ENCODE peak calls at places on chromosomes 5 and 9, in eight cellular contexts. One of them, this sample, is unnamed.

GRCh38 chr5:134145061-134145757 is 30.7 kb downstream of the TCF7 start:
- DNase-seq in KG1: no peak
- DNase-seq in naive thymus-derived CD8-positive, alpha-beta T cell: no peak
- DNase-seq in ACHN: no peak
- DNase-seq in NCI-H82: no peak
- DNase-seq in pancreas: no peak
- DNase-seq in T-helper 2 cell: no peak
- DNase-seq in CD4-positive, alpha-beta T cell: no peak
- DNase-seq in this sample: no peak

GRCh38 chr5:2523180-2523579 is 228.3 kb downstream of the IRX2 start:
- DNase-seq in ACHN: no peak
- DNase-seq in KG1: no peak
- DNase-seq in CD4-positive, alpha-beta T cell: no peak
- DNase-seq in pancreas: no peak
- DNase-seq in NCI-H82: no peak
- DNase-seq in T-helper 2 cell: no peak
- DNase-seq in naive thymus-derived CD8-positive, alpha-beta T cell: no peak
- DNase-seq in this sample: no peak

GRCh38 chr5:130642461-130642860 is 522.6 kb downstream of the HINT1 start:
- DNase-seq in T-helper 2 cell: no peak
- DNase-seq in KG1: no peak
- DNase-seq in naive thymus-derived CD8-positive, alpha-beta T cell: no peak
- DNase-seq in ACHN: no peak
- DNase-seq in pancreas: no peak
- DNase-seq in NCI-H82: no peak
- DNase-seq in CD4-positive, alpha-beta T cell: no peak
- DNase-seq in this sample: no peak

GRCh38 chr5:126508962-126509279 is 85.7 kb downstream of the GRAMD2B start:
- DNase-seq in pancreas: no peak
- DNase-seq in naive thymus-derived CD8-positive, alpha-beta T cell: no peak
- DNase-seq in NCI-H82: no peak
- DNase-seq in KG1: no peak
- DNase-seq in T-helper 2 cell: no peak
- DNase-seq in ACHN: peak
- DNase-seq in CD4-positive, alpha-beta T cell: no peak
- DNase-seq in this sample: no peak

GRCh38 chr5:17216974-17217325 is 481 bp upstream of the BASP1 start:
- DNase-seq in naive thymus-derived CD8-positive, alpha-beta T cell: no peak
- DNase-seq in ACHN: peak
- DNase-seq in NCI-H82: peak
- DNase-seq in pancreas: no peak
- DNase-seq in T-helper 2 cell: no peak
- DNase-seq in CD4-positive, alpha-beta T cell: no peak
- DNase-seq in KG1: no peak
- DNase-seq in this sample: no peak

GRCh38 chr9:114259800-114260523 is 62.9 kb upstream of the ORM1 start:
- DNase-seq in NCI-H82: peak
- DNase-seq in pancreas: no peak
- DNase-seq in ACHN: no peak
- DNase-seq in KG1: no peak
- DNase-seq in CD4-positive, alpha-beta T cell: no peak
- DNase-seq in naive thymus-derived CD8-positive, alpha-beta T cell: no peak
- DNase-seq in T-helper 2 cell: no peak
- DNase-seq in this sample: peak

GRCh38 chr9:278651-279050 is 64.0 kb downstream of the DOCK8 start:
- DNase-seq in KG1: no peak
- DNase-seq in naive thymus-derived CD8-positive, alpha-beta T cell: no peak
- DNase-seq in CD4-positive, alpha-beta T cell: peak
- DNase-seq in pancreas: no peak
- DNase-seq in NCI-H82: no peak
- DNase-seq in T-helper 2 cell: no peak
- DNase-seq in ACHN: no peak
- DNase-seq in this sample: no peak

GRCh38 chr5:14064841-14065240 is 78.3 kb upstream of the TRIO start:
- DNase-seq in pancreas: no peak
- DNase-seq in NCI-H82: no peak
- DNase-seq in ACHN: peak
- DNase-seq in T-helper 2 cell: no peak
- DNase-seq in CD4-positive, alpha-beta T cell: no peak
- DNase-seq in KG1: no peak
- DNase-seq in naive thymus-derived CD8-positive, alpha-beta T cell: no peak
- DNase-seq in this sample: no peak

GRCh38 chr5:73042993-73043392 is 77.4 kb upstream of the TMEM171 start:
- DNase-seq in CD4-positive, alpha-beta T cell: no peak
- DNase-seq in naive thymus-derived CD8-positive, alpha-beta T cell: no peak
- DNase-seq in pancreas: no peak
- DNase-seq in ACHN: no peak
- DNase-seq in KG1: no peak
- DNase-seq in NCI-H82: no peak
- DNase-seq in T-helper 2 cell: no peak
- DNase-seq in this sample: no peak

GRCh38 chr5:53679261-53679660 is 118.8 kb downstream of the NDUFS4 start:
- DNase-seq in T-helper 2 cell: no peak
- DNase-seq in ACHN: no peak
- DNase-seq in KG1: no peak
- DNase-seq in NCI-H82: no peak
- DNase-seq in naive thymus-derived CD8-positive, alpha-beta T cell: no peak
- DNase-seq in pancreas: no peak
- DNase-seq in CD4-positive, alpha-beta T cell: no peak
- DNase-seq in this sample: no peak

GRCh38 chr9:109317311-109317978 is 3.4 kb downstream of the EPB41L4B start:
- DNase-seq in NCI-H82: no peak
- DNase-seq in ACHN: no peak
- DNase-seq in CD4-positive, alpha-beta T cell: no peak
- DNase-seq in KG1: no peak
- DNase-seq in pancreas: no peak
- DNase-seq in naive thymus-derived CD8-positive, alpha-beta T cell: no peak
- DNase-seq in T-helper 2 cell: no peak
- DNase-seq in this sample: peak

GRCh38 chr9:79572891-79573696 is 1.3 kb downstream of the TLE4 start:
- DNase-seq in NCI-H82: peak
- DNase-seq in ACHN: peak
- DNase-seq in pancreas: peak
- DNase-seq in KG1: no peak
- DNase-seq in T-helper 2 cell: peak
- DNase-seq in naive thymus-derived CD8-positive, alpha-beta T cell: peak
- DNase-seq in CD4-positive, alpha-beta T cell: peak
- DNase-seq in this sample: no peak

GRCh38 chr9:15423328-15423985 is 781 bp downstream of the SNAPC3 start:
- DNase-seq in naive thymus-derived CD8-positive, alpha-beta T cell: no peak
- DNase-seq in CD4-positive, alpha-beta T cell: no peak
- DNase-seq in KG1: peak
- DNase-seq in pancreas: no peak
- DNase-seq in ACHN: peak
- DNase-seq in NCI-H82: peak
- DNase-seq in T-helper 2 cell: no peak
- DNase-seq in this sample: no peak

GRCh38 chr5:180213256-180213600 is 4.2 kb upstream of the RASGEF1C start:
- DNase-seq in CD4-positive, alpha-beta T cell: no peak
- DNase-seq in KG1: no peak
- DNase-seq in pancreas: no peak
- DNase-seq in NCI-H82: no peak
- DNase-seq in T-helper 2 cell: no peak
- DNase-seq in naive thymus-derived CD8-positive, alpha-beta T cell: no peak
- DNase-seq in ACHN: no peak
- DNase-seq in this sample: no peak